ENCODE peak calls at places on chromosomes 5 and 9, in five cellular contexts. T is HCT116; D is lower lobe of right lung; K is effector memory CD4-positive, alpha-beta T cell; O is RWPE1. W is an unnamed sample.

GRCh38 chr5:95715799-95716461 is 15.2 kb upstream of the RHOBTB3 start:
- DNase-seq in T (peak; percentile 63), D (no peak), K (no peak), O (peak; percentile 85), W (peak; percentile 81)

GRCh38 chr5:137836997-137837396 is 30.7 kb upstream of the MYOT start:
- DNase-seq in T (no peak), D (no peak), K (no peak), O (no peak), W (no peak)

GRCh38 chr9:105835721-105836120 is 141.4 kb downstream of the TMEM38B start:
- DNase-seq in T (no peak), D (no peak), K (no peak), O (no peak), W (no peak)

GRCh38 chr5:14708551-14708950 is 44.0 kb downstream of the OTULIN start:
- DNase-seq in T (no peak), D (no peak), K (no peak), O (no peak), W (no peak)

GRCh38 chr9:18190671-18191374 is 283.1 kb upstream of the ADAMTSL1 start:
- DNase-seq in T (no peak), D (no peak), K (no peak), O (no peak), W (peak; percentile 7)

GRCh38 chr5:176870110-176870591 is 29.0 kb downstream of the HK3 start:
- DNase-seq in T (peak; percentile 57), D (no peak), K (no peak), O (peak; percentile 57), W (peak; percentile 47)

GRCh38 chr5:28254846-28255245 is 1216.5 kb upstream of the CDH9 start:
- DNase-seq in T (no peak), D (no peak), K (no peak), O (no peak), W (peak; percentile 28)

GRCh38 chr5:20556364-20556763 is 568.4 kb upstream of the CDH18 start:
- DNase-seq in T (no peak), D (no peak), K (no peak), O (peak; percentile 2), W (peak; percentile 45)

GRCh38 chr5:1039210-1039548 is 30.6 kb downstream of the NKD2 start:
- DNase-seq in T (no peak), D (peak; percentile 37), K (no peak), O (no peak), W (no peak)

GRCh38 chr5:139482050-139482889 is at the start of gene STING1:
- DNase-seq in T (peak; percentile 71), D (peak; percentile 91), K (peak; percentile 56), O (peak; percentile 97), W (peak; percentile 97)

GRCh38 chr9:113431181-113431580 is 20.6 kb downstream of the C9orf43 start:
- DNase-seq in T (no peak), D (no peak), K (no peak), O (no peak), W (no peak)

GRCh38 chr5:98179791-98180755 is 593.4 kb upstream of the RGMB start:
- DNase-seq in T (no peak), D (no peak), K (no peak), O (no peak), W (no peak)

GRCh38 chr9:100700689-100701318 is 122.9 kb downstream of the CAVIN4 start:
- DNase-seq in T (peak; percentile 32), D (no peak), K (no peak), O (no peak), W (peak; percentile 22)

GRCh38 chr5:473344-474192 is 30.6 kb downstream of the EXOC3 start:
- DNase-seq in T (no peak), D (peak; percentile 61), K (peak; percentile 9), O (peak; percentile 29), W (peak; percentile 40)

GRCh38 chr5:138615461-138615860 is 40.3 kb upstream of the HSPA9 start:
- DNase-seq in T (no peak), D (no peak), K (no peak), O (no peak), W (no peak)

GRCh38 chr5:14671414-14671813 is 6.9 kb downstream of the OTULIN start:
- DNase-seq in T (no peak), D (no peak), K (no peak), O (no peak), W (peak; percentile 56)

GRCh38 chr5:91182763-91183162 is 200.4 kb downstream of the ARRDC3 start:
- DNase-seq in T (no peak), D (no peak), K (no peak), O (no peak), W (no peak)

GRCh38 chr9:120779227-120779626 is 14.0 kb downstream of the FBXW2 start:
- DNase-seq in T (no peak), D (no peak), K (no peak), O (no peak), W (no peak)

GRCh38 chr5:117077142-117077541 is 502.5 kb upstream of the SEMA6A start:
- DNase-seq in T (peak; percentile 8), D (no peak), K (no peak), O (no peak), W (peak; percentile 1)

GRCh38 chr5:80190960-80191359 is 64.9 kb downstream of the SERINC5 start:
- DNase-seq in T (no peak), D (no peak), K (no peak), O (no peak), W (no peak)

GRCh38 chr9:92718086-92719001 is 46.3 kb downstream of the BICD2 start:
- DNase-seq in T (no peak), D (peak; percentile 42), K (no peak), O (no peak), W (no peak)

GRCh38 chr5:82004511-82004910 is 32.7 kb downstream of the ATG10 start:
- DNase-seq in T (no peak), D (no peak), K (no peak), O (no peak), W (peak; percentile 46)

GRCh38 chr5:223791-224190 is 5.7 kb downstream of the SDHA start:
- DNase-seq in T (no peak), D (no peak), K (no peak), O (no peak), W (no peak)

GRCh38 chr5:37859805-37860204 is 20.0 kb upstream of the GDNF start:
- DNase-seq in T (no peak), D (no peak), K (no peak), O (no peak), W (no peak)

GRCh38 chr5:178450121-178450631 is 140.0 kb downstream of the COL23A1 start:
- DNase-seq in T (no peak), D (no peak), K (no peak), O (no peak), W (no peak)

GRCh38 chr9:91532325-91532724 is 108.7 kb upstream of the NFIL3 start:
- DNase-seq in T (no peak), D (no peak), K (no peak), O (peak; percentile 63), W (peak; percentile 36)

GRCh38 chr9:26954050-26954508 is 2.1 kb upstream of the IFT74 start:
- DNase-seq in T (no peak), D (no peak), K (no peak), O (no peak), W (no peak)

GRCh38 chr5:96516631-96517071 is 83.6 kb upstream of the PCSK1 start:
- DNase-seq in T (no peak), D (no peak), K (no peak), O (no peak), W (no peak)

GRCh38 chr9:114900937-114901802 is 29.2 kb downstream of the TNFSF8 start:
- DNase-seq in T (no peak), D (no peak), K (no peak), O (no peak), W (peak; percentile 19)

GRCh38 chr5:176743828-176744583 is 66.4 kb upstream of the UNC5A start:
- DNase-seq in T (no peak), D (no peak), K (no peak), O (no peak), W (no peak)

GRCh38 chr9:92266486-92266885 is 27.0 kb downstream of the IARS1 start:
- DNase-seq in T (no peak), D (no peak), K (no peak), O (no peak), W (no peak)

GRCh38 chr5:74889523-74890105 is 23.4 kb upstream of the FAM169A start:
- DNase-seq in T (no peak), D (no peak), K (no peak), O (no peak), W (no peak)

GRCh38 chr9:37974506-37975173 is 70.7 kb upstream of the SLC25A51 start:
- DNase-seq in T (no peak), D (no peak), K (no peak), O (peak; percentile 89), W (peak; percentile 89)
- H3K27ac ChIP-seq in T (peak overlapping the region; percentile 59), D (no peak overlapping the region), K (no peak overlapping the region), O (peak overlapping the region; percentile 86), W (peak overlapping the region; percentile 96)

GRCh38 chr5:60457256-60457655 is 242.7 kb downstream of the DEPDC1B start:
- DNase-seq in T (no peak), D (no peak), K (no peak), O (no peak), W (no peak)
- H3K27ac ChIP-seq in T (no peak overlapping the region), D (no peak overlapping the region), K (no peak overlapping the region), O (no peak overlapping the region), W (no peak overlapping the region)

DNA sequence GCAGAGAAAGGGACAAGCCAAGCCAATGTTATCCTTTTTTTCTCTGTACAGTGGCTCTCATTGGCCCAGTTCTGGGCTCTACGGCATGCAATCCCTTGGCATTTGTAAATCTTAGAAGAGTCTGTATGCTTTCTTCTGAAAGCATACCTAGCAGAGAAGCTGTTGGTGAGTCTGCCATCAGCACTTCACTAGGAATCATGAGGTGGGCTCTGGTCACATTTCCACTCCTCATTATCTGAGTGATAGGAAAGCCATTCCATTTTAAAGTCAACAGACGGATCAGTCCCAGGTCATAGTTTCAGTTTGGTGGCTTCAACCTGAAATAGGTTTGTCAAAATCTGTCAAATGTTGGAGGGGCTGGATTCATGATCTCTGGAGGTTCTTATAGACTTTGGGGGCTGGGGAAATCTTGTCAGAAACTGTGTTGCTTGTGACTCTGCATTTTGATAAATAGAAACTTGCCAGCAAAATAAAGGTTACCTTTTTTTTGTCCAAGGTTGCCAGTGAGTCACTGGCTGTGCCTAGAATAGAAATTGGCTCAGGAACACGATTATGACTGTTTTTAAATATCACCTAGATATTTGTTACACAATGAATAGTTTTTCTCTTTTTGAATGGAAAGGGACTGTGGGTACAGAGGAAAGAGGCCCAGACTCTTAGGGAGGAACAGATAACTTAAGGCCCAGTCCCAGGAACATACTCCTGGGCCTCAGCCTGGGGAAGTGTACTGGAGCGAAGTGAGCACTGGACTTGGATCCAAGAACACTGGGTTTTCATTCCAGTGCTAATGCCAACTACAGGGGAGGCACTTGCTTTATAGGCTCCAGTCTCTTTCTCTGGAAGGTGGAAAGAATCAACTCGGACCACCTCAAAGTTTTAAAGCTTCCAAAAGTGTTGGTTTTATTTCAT is 183.1 kb downstream of the NMUR2 start:
- DNase-seq in T (no peak), D (no peak), K (no peak), O (no peak), W (peak; percentile 28)
- H3K27ac ChIP-seq in T (no peak overlapping the region), D (no peak overlapping the region), K (no peak overlapping the region), O (no peak overlapping the region), W (no peak overlapping the region)

GRCh38 chr5:134610715-134611114 is 21.9 kb downstream of the SAR1B start:
- DNase-seq in T (no peak), D (no peak), K (no peak), O (no peak), W (no peak)

GRCh38 chr5:134608555-134608954 is 24.1 kb downstream of the SAR1B start:
- DNase-seq in T (no peak), D (no peak), K (no peak), O (no peak), W (no peak)

GRCh38 chr5:134614461-134615085 is 18.1 kb downstream of the SAR1B start:
- DNase-seq in T (no peak), D (no peak), K (no peak), O (no peak), W (no peak)

GRCh38 chr5:134609232-134609851 is 23.3 kb downstream of the SAR1B start:
- DNase-seq in T (no peak), D (no peak), K (no peak), O (no peak), W (no peak)

GRCh38 chr5:134611515-134611914 is 21.1 kb downstream of the SAR1B start:
- DNase-seq in T (no peak), D (no peak), K (no peak), O (no peak), W (no peak)
- H3K27ac ChIP-seq in T (no peak overlapping the region), D (no peak overlapping the region), K (no peak overlapping the region), O (no peak overlapping the region), W (no peak overlapping the region)